ENCODE peak calls at places on chromosome 15, in four cellular contexts. I is right lobe of liver, D is body of pancreas, W is HCT116. C is an unnamed sample. For H3K4me1 and H3K27me3, the result is how much of the 10 kb centered on the place peaks cover.

GRCh38 chr15:72236381-72237285 is 5.6 kb upstream of the PKM start:
- ATAC-seq in I (no peak), D (no peak), W (peak), C (no peak)

GRCh38 chr15:77819841-77820728 is 187.4 kb upstream of the LINGO1 start:
- ATAC-seq in I (peak), D (peak), W (peak), C (no peak)

GRCh38 chr15:52262364-52262763 is 33.2 kb downstream of the MYO5C start:
- ATAC-seq in I (no peak), D (no peak), W (no peak), C (no peak)

GRCh38 chr15:78049691-78050440 is 27.6 kb downstream of the TBC1D2B start:
- ATAC-seq in I (no peak), D (no peak), W (no peak), C (peak)

GRCh38 chr15:63461230-63461629 is 43.2 kb upstream of the USP3 start:
- ATAC-seq in I (no peak), D (no peak), W (no peak), C (no peak)

GRCh38 chr15:89230277-89230676 is 8.9 kb upstream of the RLBP1 start:
- ATAC-seq in I (no peak), D (no peak), W (peak), C (no peak)

GRCh38 chr15:51062736-51063135 is 32.0 kb downstream of the TNFAIP8L3 start:
- ATAC-seq in I (no peak), D (no peak), W (no peak), C (no peak)

GRCh38 chr15:72728821-72729220 is 42.8 kb downstream of the BBS4 start:
- ATAC-seq in I (peak), D (no peak), W (no peak), C (no peak)

GRCh38 chr15:90851945-90852344 is 16.4 kb upstream of the FURIN start:
- ATAC-seq in I (no peak), D (no peak), W (no peak), C (no peak)

GRCh38 chr15:67840747-67841634 is 1.1 kb upstream of the RNU6-1 start:
- ATAC-seq in I (no peak), D (peak), W (no peak), C (peak)

GRCh38 chr15:44414001-44414400 is 13.4 kb upstream of the CTDSPL2 start:
- ATAC-seq in I (no peak), D (no peak), W (no peak), C (no peak)

GRCh38 chr15:63135804-63136203 is 14.1 kb downstream of the LACTB start:
- ATAC-seq in I (peak), D (no peak), W (no peak), C (peak)

GRCh38 chr15:33451385-33451784 is 140.6 kb downstream of the RYR3 start:
- ATAC-seq in I (no peak), D (no peak), W (no peak), C (no peak)

GRCh38 chr15:71679223-71680078 is 130.9 kb upstream of the NR2E3 start:
- ATAC-seq in I (no peak), D (no peak), W (no peak), C (no peak)

GRCh38 chr15:64144565-64145281 is 6.8 kb upstream of the SNX22 start:
- ATAC-seq in I (no peak), D (no peak), W (no peak), C (no peak)

GRCh38 chr15:28021281-28022039 is 77.7 kb downstream of the OCA2 start:
- ATAC-seq in I (peak), D (peak), W (peak), C (no peak)

GRCh38 chr15:82921242-82921641 is 31.3 kb downstream of the HOMER2 start:
- ATAC-seq in I (peak), D (no peak), W (no peak), C (no peak)

GRCh38 chr15:40333922-40334492 is 6.7 kb downstream of the CCDC9B start:
- ATAC-seq in I (peak), D (no peak), W (no peak), C (peak)

GRCh38 chr15:93103823-93104222 is 14.8 kb upstream of the RGMA start:
- ATAC-seq in I (no peak), D (no peak), W (no peak), C (no peak)

GRCh38 chr15:81334768-81335447 is 11.0 kb upstream of the STARD5 start:
- ATAC-seq in I (no peak), D (no peak), W (no peak), C (no peak)

GRCh38 chr15:68542771-68543544 is 35.8 kb upstream of the CORO2B start:
- ATAC-seq in I (peak), D (peak), W (no peak), C (peak)

GRCh38 chr15:27878841-27879240 is 220.3 kb downstream of the OCA2 start:
- ATAC-seq in I (no peak), D (no peak), W (no peak), C (no peak)

GRCh38 chr15:51366911-51367310 is 25.5 kb downstream of the GLDN start:
- ATAC-seq in I (peak), D (peak), W (no peak), C (peak)

GRCh38 chr15:84819291-84819768 is 2.2 kb downstream of the ALPK3 start:
- ATAC-seq in I (peak), D (no peak), W (peak), C (no peak)

GRCh38 chr15:69712999-69713398 is 260.4 kb downstream of the RPLP1 start:
- ATAC-seq in I (peak), D (no peak), W (no peak), C (no peak)

GRCh38 chr15:87213646-87214045 is 1042.9 kb downstream of the NTRK3 start:
- ATAC-seq in I (no peak), D (no peak), W (no peak), C (no peak)

GRCh38 chr15:98876461-98877369 is 130.9 kb downstream of the PGPEP1L start:
- ATAC-seq in I (no peak), D (no peak), W (no peak), C (no peak)

GRCh38 chr15:101368086-101368780 is 73.2 kb upstream of the SNRPA1 start:
- ATAC-seq in I (peak), D (no peak), W (no peak), C (no peak)

GRCh38 chr15:101474233-101474632 is 15.3 kb downstream of the PCSK6 start:
- ATAC-seq in I (no peak), D (no peak), W (no peak), C (no peak)

GRCh38 chr15:27238209-27238608 is 267.2 kb downstream of the GABRG3 start:
- ATAC-seq in I (no peak), D (no peak), W (no peak), C (no peak)

GRCh38 chr15:80679167-80679804 is 15.8 kb upstream of the ABHD17C start:
- ATAC-seq in I (no peak), D (no peak), W (peak), C (no peak)

GRCh38 chr15:101240364-101240763 is 11.5 kb downstream of the CHSY1 start:
- ATAC-seq in I (no peak), D (peak), W (no peak), C (peak)

GRCh38 chr15:93974804-93975481 is 256.4 kb upstream of the MCTP2 start:
- ATAC-seq in I (peak), D (peak), W (peak), C (peak)

GRCh38 chr15:88604381-88604951 is 16.7 kb upstream of the AEN start:
- ATAC-seq in I (no peak), D (peak), W (no peak), C (no peak)

GRCh38 chr15:77810180-77810579 is 177.5 kb upstream of the LINGO1 start:
- ATAC-seq in I (no peak), D (no peak), W (no peak), C (no peak)

DNA sequence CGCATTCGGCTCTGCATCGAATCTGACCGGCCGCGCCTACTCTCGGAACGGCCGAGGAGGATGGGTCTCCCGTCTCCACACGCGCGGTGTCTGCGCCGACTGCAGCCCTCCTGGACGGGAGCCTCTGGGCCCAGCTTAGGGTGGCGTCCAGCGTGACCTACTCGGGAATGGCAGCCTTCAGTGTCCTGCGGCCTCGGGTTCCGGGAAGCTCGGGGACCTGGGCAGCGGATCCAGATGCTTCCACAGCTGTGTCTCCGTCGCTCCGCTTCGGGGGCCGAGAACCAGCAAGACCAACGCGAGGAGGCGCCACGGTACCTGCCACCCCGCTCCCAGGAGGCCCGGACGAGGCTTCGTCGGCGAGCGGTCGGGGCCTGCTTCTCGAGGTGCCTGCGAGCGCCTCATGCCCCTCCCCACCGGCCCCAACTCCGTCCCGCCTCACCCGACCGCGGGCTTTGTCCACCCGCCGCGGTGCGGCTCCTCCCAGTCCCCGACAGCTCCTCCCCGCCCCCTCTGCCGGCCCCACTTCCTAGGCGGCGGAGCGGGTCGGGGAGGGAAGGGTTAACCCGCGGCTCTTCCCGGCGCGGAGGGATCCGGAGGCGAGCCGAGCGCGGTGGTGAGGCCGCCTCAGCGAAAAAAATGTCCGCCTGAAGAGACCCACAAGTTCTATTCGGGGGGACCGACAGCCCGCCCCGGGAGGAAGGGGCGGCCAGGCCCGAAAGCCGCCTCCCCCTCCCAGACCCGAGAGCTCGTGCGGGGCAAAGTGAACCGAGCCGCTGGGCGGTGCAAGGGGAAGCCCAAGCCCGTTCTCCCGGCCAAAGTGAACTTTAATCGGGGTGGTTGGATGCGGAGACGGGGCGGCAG is at the start of gene TCF12:
- ATAC-seq in I (peak), D (peak), W (peak), C (peak)
- TF ChIP-seq POLR2A in I (peak), D (peak), W (peak), C (peak)

GRCh38 chr15:38554354-38554753 is 10.3 kb downstream of the RASGRP1 start:
- ATAC-seq in I (no peak), D (peak), W (no peak), C (no peak)
- H3K4me1 ChIP-seq in I (under half), D (under half), W (under half), C (under half)

DNA sequence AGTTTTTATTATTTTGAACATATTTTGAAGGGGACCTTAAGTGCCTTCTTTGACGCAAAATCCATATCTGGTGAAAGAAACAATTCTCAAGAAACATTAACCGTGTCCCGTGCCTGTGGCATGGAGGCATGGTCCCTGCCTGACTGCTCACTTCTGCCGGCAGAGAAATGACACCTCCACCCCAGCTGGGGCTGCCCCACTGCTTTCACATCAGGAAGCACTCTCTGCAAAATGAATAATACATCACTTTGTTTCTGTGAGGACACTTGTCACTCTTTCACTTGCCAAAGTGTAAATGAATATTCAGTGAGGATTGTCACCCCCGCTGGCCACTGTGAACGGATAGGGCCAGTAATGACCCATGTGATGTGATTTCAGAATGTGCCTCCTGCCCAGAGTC is 31.1 kb upstream of the SLC24A5 start:
- ATAC-seq in I (no peak), D (no peak), W (no peak), C (no peak)
- H3K27me3 ChIP-seq in I (under half), D (under half), W (under half), C (under half)

GRCh38 chr15:97866994-97867393 is 93.5 kb upstream of the ARRDC4 start:
- ATAC-seq in I (no peak), D (no peak), W (no peak), C (no peak)

GRCh38 chr15:97858278-97858677 is 102.2 kb upstream of the ARRDC4 start:
- ATAC-seq in I (no peak), D (no peak), W (no peak), C (peak)

GRCh38 chr15:97861529-97861928 is 99.0 kb upstream of the ARRDC4 start:
- ATAC-seq in I (no peak), D (no peak), W (no peak), C (no peak)
- TF ChIP-seq POLR2A in I (no peak), D (no peak), W (no peak), C (no peak)